ENCODE peak calls at places on chromosomes 2 and 18, in five cellular contexts. O is psoas muscle; Q is stimulated activated CD4-positive, alpha-beta T cell treated with anti-CD3 and anti-CD28 coated beads, Interleukin-12 subunit alpha, Interleukin-12 subunit beta, amount 100 ng/mL, for 4 hours; X is foreskin keratinocyte; U is activated gamma-delta T cell treated with Interleukin-2 at 50 U/mL for 16 hours. V is an unnamed sample.

GRCh38 chr2:159133795-159134194 is 152.7 kb downstream of the WDSUB1 start:
- DNase-seq in O (no peak), Q (no peak), X (no peak), U (no peak), V (no peak)

GRCh38 chr2:48406096-48406495 is 123.9 kb upstream of the STON1 start:
- DNase-seq in O (no peak), Q (no peak), X (no peak), U (no peak), V (no peak)

GRCh38 chr18:56541790-56542189 is 96.6 kb downstream of the TXNL1 start:
- DNase-seq in O (no peak), Q (no peak), X (no peak), U (no peak), V (no peak)

GRCh38 chr2:46174559-46175170 is 122.5 kb upstream of the EPAS1 start:
- DNase-seq in O (no peak), Q (no peak), X (no peak), U (no peak), V (no peak)

GRCh38 chr2:197386242-197386641 is 48.6 kb downstream of the SF3B1 start:
- DNase-seq in O (no peak), Q (no peak), X (no peak), U (no peak), V (no peak)

GRCh38 chr2:26644188-26644835 is 3.1 kb upstream of the CIB4 start:
- DNase-seq in O (no peak), Q (no peak), X (no peak), U (no peak), V (no peak)

GRCh38 chr2:120395686-120396518 is 50.0 kb downstream of the INHBB start:
- DNase-seq in O (no peak), Q (no peak), X (no peak), U (no peak), V (no peak)

GRCh38 chr18:9987931-9988330 is 74.1 kb downstream of the VAPA start:
- DNase-seq in O (no peak), Q (no peak), X (no peak), U (no peak), V (no peak)

GRCh38 chr2:121529439-121530209 is 1.1 kb upstream of the RNU4ATAC start:
- DNase-seq in O (no peak), Q (no peak), X (no peak), U (no peak), V (no peak)

GRCh38 chr18:46037512-46038305 is 34.4 kb downstream of the PSTPIP2 start:
- DNase-seq in O (no peak), Q (no peak), X (no peak), U (no peak), V (no peak)

GRCh38 chr2:57181315-57182038 is 865.1 kb upstream of the VRK2 start:
- DNase-seq in O (no peak), Q (no peak), X (peak), U (no peak), V (no peak)

GRCh38 chr18:23573948-23574431 is 12.3 kb downstream of the NPC1 start:
- DNase-seq in O (peak), Q (peak), X (no peak), U (peak), V (peak)

GRCh38 chr2:188410504-188411235 is 119.0 kb downstream of the GULP1 start:
- DNase-seq in O (no peak), Q (no peak), X (peak), U (no peak), V (no peak)

GRCh38 chr2:151844217-151844896 is 16.1 kb upstream of the ARL5A start:
- DNase-seq in O (no peak), Q (no peak), X (no peak), U (no peak), V (no peak)

GRCh38 chr18:33356735-33357134 is 83.8 kb downstream of the CCDC178 start:
- DNase-seq in O (no peak), Q (no peak), X (no peak), U (no peak), V (no peak)

GRCh38 chr2:105521176-105521575 is 122.3 kb upstream of the FHL2 start:
- DNase-seq in O (no peak), Q (no peak), X (no peak), U (no peak), V (no peak)

GRCh38 chr18:74506405-74507119 is 10.4 kb downstream of the CNDP2 start:
- DNase-seq in O (no peak), Q (no peak), X (no peak), U (no peak), V (no peak)

GRCh38 chr2:240397924-240398611 is 37.4 kb upstream of the GPC1 start:
- DNase-seq in O (no peak), Q (no peak), X (no peak), U (no peak), V (no peak)

GRCh38 chr18:3759099-3759498 is 309.1 kb downstream of the TGIF1 start:
- DNase-seq in O (no peak), Q (no peak), X (no peak), U (no peak), V (no peak)

GRCh38 chr2:203451011-203451410 is 84.1 kb downstream of the RAPH1 start:
- DNase-seq in O (no peak), Q (no peak), X (no peak), U (no peak), V (no peak)

GRCh38 chr2:239429473-239430350 is 28.9 kb upstream of the HDAC4 start:
- DNase-seq in O (no peak), Q (no peak), X (no peak), U (no peak), V (no peak)

GRCh38 chr2:10032746-10033105 is 10.6 kb upstream of the KLF11 start:
- DNase-seq in O (no peak), Q (no peak), X (no peak), U (no peak), V (no peak)

GRCh38 chr2:36675579-36675978 is 20.9 kb upstream of the VIT start:
- DNase-seq in O (no peak), Q (no peak), X (no peak), U (no peak), V (no peak)

GRCh38 chr18:53790817-53791216 is 433.7 kb downstream of the MBD2 start:
- DNase-seq in O (no peak), Q (no peak), X (no peak), U (no peak), V (peak)

GRCh38 chr2:239285071-239285931 is 115.5 kb downstream of the HDAC4 start:
- DNase-seq in O (no peak), Q (no peak), X (no peak), U (no peak), V (no peak)

GRCh38 chr2:209260281-209260680 is 163.6 kb upstream of the MAP2 start:
- DNase-seq in O (no peak), Q (no peak), X (no peak), U (no peak), V (no peak)

GRCh38 chr18:44859263-44859662 is 178.6 kb downstream of the SETBP1 start:
- DNase-seq in O (no peak), Q (no peak), X (no peak), U (no peak), V (no peak)

GRCh38 chr18:6488956-6489355 is 74.2 kb upstream of the L3MBTL4 start:
- DNase-seq in O (no peak), Q (no peak), X (no peak), U (no peak), V (no peak)

GRCh38 chr2:62589691-62590356 is 83.8 kb upstream of the TMEM17 start:
- DNase-seq in O (no peak), Q (no peak), X (no peak), U (no peak), V (no peak)

GRCh38 chr2:162915858-162916257 is 77.3 kb upstream of the KCNH7 start:
- DNase-seq in O (no peak), Q (no peak), X (no peak), U (no peak), V (no peak)

GRCh38 chr2:215358312-215358845 is 46.5 kb downstream of the ATIC start:
- DNase-seq in O (no peak), Q (no peak), X (no peak), U (no peak), V (no peak)

GRCh38 chr2:223901311-223901710 is 43.8 kb downstream of the WDFY1 start:
- DNase-seq in O (no peak), Q (no peak), X (no peak), U (no peak), V (no peak)

V was measured in retinal pigment epithelial cell.